ENCODE peak calls at places on chromosomes 7 and 10, in six cellular contexts. G is HCT116, D is K562, B is GM12878, E is HepG2, S is H1. F is an unnamed sample.

GRCh38 chr7:137109966-137110930 is 233.3 kb downstream of the PTN start:
- DNase-seq in D (no peak), G (no peak), S (no peak), B (no peak), E (no peak), F (no peak)

GRCh38 chr10:119090968-119091367 is 10.4 kb upstream of the EIF3A start:
- DNase-seq in G (peak), B (no peak), E (no peak), S (no peak), D (peak), F (no peak)

GRCh38 chr10:79308969-79309665 is 38.2 kb upstream of the PPIF start:
- DNase-seq in D (no peak), S (no peak), G (no peak), E (no peak), B (no peak), F (no peak)

GRCh38 chr10:128036011-128036615 is 90.1 kb downstream of the MKI67 start:
- DNase-seq in S (no peak), D (no peak), B (no peak), G (no peak), E (no peak), F (no peak)

GRCh38 chr10:9051328-9051974 is 997.0 kb downstream of the GATA3 start:
- DNase-seq in B (no peak), D (no peak), E (no peak), S (no peak), G (no peak), F (no peak)

GRCh38 chr10:30463944-30464451 is 30.0 kb downstream of the MAP3K8 start:
- DNase-seq in E (no peak), G (peak), B (no peak), S (no peak), D (no peak), F (no peak)

GRCh38 chr10:12252882-12253546 is 57.0 kb downstream of the CDC123 start:
- DNase-seq in D (peak), B (no peak), G (no peak), E (no peak), S (no peak), F (no peak)

GRCh38 chr7:77696643-77697534 is 630 bp downstream of the RSBN1L start:
- DNase-seq in S (no peak), B (no peak), E (peak), G (no peak), D (peak), F (peak)

GRCh38 chr10:58647366-58647765 is 134.7 kb downstream of the BICC1 start:
- DNase-seq in E (no peak), D (no peak), B (no peak), S (no peak), G (no peak), F (no peak)

GRCh38 chr7:123797673-123798526 is 47.1 kb upstream of the HYAL4 start:
- DNase-seq in E (peak), S (peak), G (peak), B (no peak), D (peak), F (peak)

GRCh38 chr10:69696073-69696731 is 66.2 kb downstream of the FAM241B start:
- DNase-seq in D (peak), B (no peak), G (peak), S (peak), E (peak), F (peak)

GRCh38 chr7:876972-877311 is 588 bp downstream of the GET4 start:
- DNase-seq in G (no peak), D (no peak), B (no peak), S (no peak), E (no peak), F (peak)

GRCh38 chr10:64617071-64617470 is 1095.9 kb downstream of the REEP3 start:
- DNase-seq in D (peak), E (no peak), B (no peak), S (no peak), G (no peak), F (no peak)

GRCh38 chr10:114779803-114780609 is 41.6 kb upstream of the FHIP2A start:
- DNase-seq in B (no peak), S (no peak), G (peak), E (peak), D (no peak), F (peak)

GRCh38 chr10:121417298-121417697 is 180.9 kb downstream of the FGFR2 start:
- DNase-seq in E (no peak), D (no peak), B (no peak), G (no peak), S (no peak), F (no peak)

GRCh38 chr7:2109936-2110585 is 122.7 kb downstream of the MAD1L1 start:
- DNase-seq in G (peak), S (no peak), D (peak), B (peak), E (peak), F (peak)

GRCh38 chr10:95531994-95532399 is 29.2 kb downstream of the SORBS1 start:
- DNase-seq in D (peak), G (no peak), S (no peak), B (no peak), E (no peak), F (peak)

GRCh38 chr7:41699532-41699931 is 3.4 kb downstream of the INHBA start:
- DNase-seq in D (no peak), S (no peak), B (no peak), E (no peak), G (no peak), F (peak)

GRCh38 chr10:77553311-77553710 is 84.3 kb downstream of the KCNMA1 start:
- DNase-seq in G (no peak), B (no peak), D (no peak), E (no peak), S (no peak), F (no peak)

GRCh38 chr10:118922226-118922625 is 107.3 kb upstream of the NANOS1 start:
- DNase-seq in S (no peak), G (no peak), D (no peak), B (no peak), E (no peak), F (no peak)

GRCh38 chr7:99081209-99081608 is 62.7 kb downstream of the SMURF1 start:
- DNase-seq in S (no peak), D (no peak), E (no peak), B (no peak), G (no peak), F (no peak)

GRCh38 chr10:77351386-77351785 is 286.2 kb downstream of the KCNMA1 start:
- DNase-seq in D (no peak), E (no peak), B (no peak), S (no peak), G (no peak), F (no peak)

GRCh38 chr7:40298421-40298820 is 163.6 kb downstream of the SUGCT start:
- DNase-seq in E (no peak), G (no peak), B (no peak), S (no peak), D (no peak), F (peak)

GRCh38 chr10:78756604-78757442 is 311.9 kb upstream of the ZMIZ1 start:
- DNase-seq in G (peak), B (no peak), E (peak), S (no peak), D (no peak), F (peak)

DNA sequence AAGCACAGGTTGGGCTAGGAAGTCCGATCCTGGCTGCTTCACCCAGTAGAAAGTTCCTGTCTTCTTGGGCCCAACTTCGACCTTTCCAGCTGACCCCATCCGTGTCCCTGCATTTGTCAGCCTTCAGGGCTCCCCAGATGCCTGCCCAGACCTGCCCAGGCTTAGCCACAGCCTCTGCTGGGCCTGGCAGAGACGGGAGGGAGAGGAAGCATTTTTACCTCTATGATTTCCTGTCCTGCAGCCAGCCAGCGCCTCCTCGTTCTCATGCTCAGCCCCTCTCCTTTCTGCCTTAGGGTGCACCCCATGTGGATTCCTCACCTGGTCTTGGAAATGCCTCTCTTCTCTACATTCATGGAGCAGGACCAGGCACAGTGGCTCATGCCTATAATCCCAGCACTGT is 3.7 kb downstream of the METTL27 start:
- DNase-seq in S (no peak), D (no peak), G (no peak), B (no peak), E (no peak), F (no peak)
- TF ChIP-seq POLR2AphosphoS5 in S (no peak), D (no peak), G (no peak), B (no peak), E (no peak), F (no peak)

DNA sequence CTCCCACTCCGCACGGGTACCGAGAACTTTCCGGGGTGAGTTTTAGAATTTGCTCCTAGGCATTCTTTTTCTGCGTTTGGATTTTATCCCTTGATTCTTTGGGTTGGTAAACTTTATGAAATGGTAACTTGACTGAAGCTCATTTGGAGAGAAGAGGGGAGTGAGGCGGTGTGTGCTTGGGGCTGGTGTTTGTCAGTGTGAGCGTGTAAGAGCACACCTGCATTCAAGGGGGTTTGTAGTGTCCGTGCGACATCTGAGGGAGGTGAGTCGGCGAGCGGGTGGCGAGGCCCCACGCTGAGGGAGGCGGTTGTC is 2.4 kb upstream of the ZNF503 start:
- DNase-seq in E (no peak), B (no peak), D (no peak), G (no peak), S (no peak), F (no peak)
- TF ChIP-seq EZH2 in E (no peak), B (no peak), D (no peak), G (no peak), S (no peak), F (peak)

GRCh38 chr10:97074256-97075145 is 111.3 kb downstream of the SLIT1 start:
- DNase-seq in S (no peak), G (no peak), B (no peak), E (no peak), D (no peak), F (no peak)
- TF ChIP-seq POLR2A in S (no peak), G (no peak), B (no peak), E (no peak), D (no peak), F (no peak)

DNA sequence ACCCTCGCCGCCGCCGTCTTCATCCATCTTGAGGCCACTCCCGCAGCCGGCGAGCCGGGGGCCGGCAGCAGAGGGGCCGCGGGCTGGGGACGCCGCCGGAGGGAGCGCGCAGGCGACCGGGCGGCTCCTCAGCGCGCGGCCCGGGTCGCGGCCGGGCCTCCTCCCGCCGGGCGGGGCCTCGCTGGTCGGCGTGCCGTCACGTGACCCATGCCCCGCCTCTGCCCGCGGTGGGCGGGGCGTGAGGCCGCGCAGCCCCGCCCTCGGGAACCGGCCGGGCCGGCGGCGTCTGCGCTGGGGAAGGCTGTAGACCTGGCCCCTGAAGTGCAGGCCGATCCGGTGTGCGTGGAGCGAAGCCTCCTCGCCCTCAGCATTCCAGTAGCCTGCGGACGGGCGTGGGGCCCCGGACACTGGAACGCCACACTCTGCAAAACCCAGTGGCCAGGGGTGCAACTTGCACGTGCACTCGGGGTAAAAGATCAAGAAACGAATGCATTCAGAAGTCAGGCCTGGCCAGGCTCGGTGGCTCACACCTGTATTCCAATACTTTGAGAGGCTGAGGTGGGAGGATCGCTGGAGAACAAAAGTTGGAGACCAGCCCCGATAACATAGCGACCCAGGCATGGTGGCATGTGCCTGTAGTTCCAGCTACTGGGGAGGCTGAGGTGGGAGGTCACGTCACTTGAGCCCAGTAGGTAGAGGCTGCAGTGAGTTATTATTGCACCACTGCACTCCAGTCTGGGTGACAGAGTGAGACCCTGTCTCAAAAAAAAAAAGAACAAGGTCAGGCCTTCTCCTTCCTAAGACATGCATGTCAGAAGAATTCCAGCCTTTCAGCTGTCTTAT is at the start of gene CYTH3:
- DNase-seq in E (peak), G (no peak), D (peak), B (no peak), S (peak), F (peak)
- TF ChIP-seq POLR2AphosphoS5 in E (peak), G (peak), D (peak), B (no peak), S (peak), F (peak)